ENCODE peak calls at places on chromosomes 2 and 18, in four cellular contexts. K is stomach, Z is HepG2, Y is sigmoid colon. F is an unnamed sample.

GRCh38 chr2:908568-908967 is 42.1 kb upstream of the SNTG2 start:
- DNase-seq in K (no peak), Z (no peak), Y (no peak), F (no peak)

GRCh38 chr2:207227062-207227748 is 61.5 kb upstream of the KLF7 start:
- DNase-seq in K (no peak), Z (no peak), Y (peak; percentile 83), F (no peak)

GRCh38 chr2:222424281-222424728 is at the start of gene SGPP2:
- DNase-seq in K (peak; percentile 73), Z (no peak), Y (no peak), F (no peak)

GRCh38 chr18:24502621-24503020 is 42.2 kb downstream of the HRH4 start:
- DNase-seq in K (no peak), Z (no peak), Y (no peak), F (no peak)

GRCh38 chr2:109463891-109464290 is 149.9 kb downstream of the SEPTIN10 start:
- DNase-seq in K (no peak), Z (no peak), Y (peak; percentile 11), F (no peak)

GRCh38 chr2:112031916-112032582 is 23.0 kb upstream of the TMEM87B start:
- DNase-seq in K (no peak), Z (no peak), Y (no peak), F (peak; percentile 61)

GRCh38 chr2:26477911-26478253 is at the start of gene OTOF:
- DNase-seq in K (no peak), Z (no peak), Y (no peak), F (no peak)

GRCh38 chr2:105187531-105187930 is 54.0 kb upstream of the GPR45 start:
- DNase-seq in K (no peak), Z (no peak), Y (no peak), F (no peak)

GRCh38 chr18:9712130-9712577 is 4.1 kb downstream of the RAB31 start:
- DNase-seq in K (no peak), Z (no peak), Y (peak; percentile 52), F (no peak)

GRCh38 chr2:95382686-95383634 is 19.5 kb upstream of the FAHD2A start:
- DNase-seq in K (no peak), Z (no peak), Y (peak; percentile 52), F (no peak)

GRCh38 chr2:18050001-18050400 is 171.5 kb downstream of the KCNS3 start:
- DNase-seq in K (no peak), Z (no peak), Y (no peak), F (no peak)

GRCh38 chr2:8307779-8308178 is 374.1 kb upstream of the ID2 start:
- DNase-seq in K (no peak), Z (no peak), Y (no peak), F (no peak)

GRCh38 chr2:88190808-88191721 is 20.9 kb downstream of the THNSL2 start:
- DNase-seq in K (no peak), Z (peak; percentile 66), Y (no peak), F (no peak)

GRCh38 chr2:62140785-62141740 is 54.9 kb upstream of the B3GNT2 start:
- DNase-seq in K (no peak), Z (no peak), Y (no peak), F (no peak)

GRCh38 chr2:6828299-6828584 is 37.5 kb downstream of the CMPK2 start:
- DNase-seq in K (no peak), Z (peak; percentile 26), Y (no peak), F (no peak)

GRCh38 chr2:18546586-18546985 is 13.9 kb downstream of the RDH14 start:
- DNase-seq in K (no peak), Z (peak; percentile 25), Y (no peak), F (no peak)

GRCh38 chr2:30149513-30149912 is 2.7 kb downstream of the YPEL5 start:
- DNase-seq in K (no peak), Z (peak; percentile 59), Y (no peak), F (no peak)

GRCh38 chr2:237223208-237223861 is 137.6 kb downstream of the COPS8 start:
- DNase-seq in K (no peak), Z (no peak), Y (no peak), F (no peak)

GRCh38 chr2:216829533-216829932 is 30.3 kb downstream of the TNP1 start:
- DNase-seq in K (peak; percentile 92), Z (no peak), Y (peak; percentile 96), F (no peak)

GRCh38 chr2:72962911-72963310 is 45.6 kb downstream of the EMX1 start:
- DNase-seq in K (no peak), Z (no peak), Y (no peak), F (no peak)

GRCh38 chr2:171878481-171878993 is 15.5 kb downstream of the SLC25A12 start:
- DNase-seq in K (peak; percentile 29), Z (peak; percentile 56), Y (no peak), F (peak; percentile 69)

GRCh38 chr2:235545369-235546150 is 51.7 kb downstream of the AGAP1 start:
- DNase-seq in K (no peak), Z (no peak), Y (peak; percentile 46), F (no peak)

GRCh38 chr2:132538331-132538855 is 121.8 kb downstream of the GPR39 start:
- DNase-seq in K (no peak), Z (no peak), Y (no peak), F (no peak)

GRCh38 chr2:191643425-191643824 is 34.5 kb upstream of the NABP1 start:
- DNase-seq in K (no peak), Z (no peak), Y (no peak), F (peak; percentile 31)

GRCh38 chr2:27799646-27800010 is 28.1 kb downstream of the MRPL33 start:
- DNase-seq in K (no peak), Z (no peak), Y (no peak), F (no peak)

GRCh38 chr2:119202610-119203351 is 20.9 kb upstream of the STEAP3 start:
- DNase-seq in K (no peak), Z (no peak), Y (no peak), F (no peak)

GRCh38 chr2:26268184-26268583 is 23.4 kb downstream of the HADHB start:
- DNase-seq in K (no peak), Z (no peak), Y (no peak), F (no peak)

GRCh38 chr2:230225486-230225885 is at the start of gene SP140:
- DNase-seq in K (peak; percentile 48), Z (no peak), Y (peak; percentile 65), F (no peak)

GRCh38 chr2:147524912-147525311 is 319.9 kb upstream of the ACVR2A start:
- DNase-seq in K (no peak), Z (no peak), Y (no peak), F (no peak)

GRCh38 chr2:232146294-232146693 is 184.8 kb downstream of the DIS3L2 start:
- DNase-seq in K (no peak), Z (no peak), Y (no peak), F (no peak)

GRCh38 chr2:205704101-205704741 is 21.9 kb downstream of the NRP2 start:
- DNase-seq in K (peak; percentile 69), Z (peak; percentile 65), Y (peak; percentile 78), F (no peak)

GRCh38 chr2:26590960-26591618 is 50.1 kb downstream of the CIB4 start:
- DNase-seq in K (no peak), Z (no peak), Y (peak; percentile 27), F (no peak)

GRCh38 chr2:188850786-188851185 is 123.4 kb upstream of the COL3A1 start:
- DNase-seq in K (no peak), Z (no peak), Y (no peak), F (no peak)

GRCh38 chr2:188852752-188853151 is 121.4 kb upstream of the COL3A1 start:
- DNase-seq in K (no peak), Z (no peak), Y (no peak), F (no peak)

GRCh38 chr2:188853307-188853706 is 120.9 kb upstream of the COL3A1 start:
- DNase-seq in K (no peak), Z (no peak), Y (no peak), F (no peak)
- TF ChIP-seq POLR2AphosphoS5 in K (no peak), Z (no peak), Y (no peak), F (no peak)

DNA sequence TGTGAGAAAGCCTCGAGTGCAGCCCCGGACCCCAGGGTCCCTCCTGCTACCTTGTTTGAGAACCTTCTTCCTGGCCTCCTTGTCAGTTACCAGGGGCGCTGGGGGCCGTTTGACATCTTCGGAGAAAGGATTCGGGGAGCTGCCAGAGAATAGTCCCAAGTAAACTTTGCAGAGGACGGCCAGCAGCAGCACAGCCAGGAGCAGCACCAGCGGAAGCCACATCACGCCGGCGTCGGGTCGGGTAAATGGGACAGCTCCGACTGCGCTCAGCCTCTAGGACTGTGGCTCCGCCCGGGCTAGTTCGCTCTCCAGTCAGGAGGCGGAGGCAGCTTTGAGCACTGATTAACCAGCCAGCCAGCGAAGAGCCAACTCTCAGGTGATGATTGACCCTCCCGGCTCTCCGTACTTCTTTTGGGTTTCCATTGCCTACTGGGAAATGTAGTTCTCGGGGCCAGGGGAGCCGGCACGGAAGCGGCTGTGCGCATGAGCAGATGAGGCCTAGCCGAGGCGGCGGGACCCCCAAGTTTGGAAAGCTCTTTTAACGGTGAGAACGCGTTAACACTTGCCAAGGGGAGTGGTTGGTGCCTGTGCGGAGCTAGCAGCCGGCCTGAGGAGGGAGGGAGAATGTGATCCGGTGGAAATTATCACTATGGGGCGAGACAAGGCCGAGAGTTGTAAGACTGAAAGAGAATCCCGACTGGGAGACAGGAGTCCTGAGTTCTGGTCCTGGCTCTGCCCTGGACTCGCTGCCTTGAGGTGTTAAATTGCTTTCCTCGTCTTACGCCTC is at the start of the genes ELMOD3 and RETSAT:
- DNase-seq in K (peak; percentile 98), Z (peak; percentile 100), Y (peak; percentile 99), F (peak; percentile 99)
- TF ChIP-seq POLR2A in K (no peak), Z (peak; percentile 100), Y (peak; percentile 91), F (peak; percentile 95)

DNA sequence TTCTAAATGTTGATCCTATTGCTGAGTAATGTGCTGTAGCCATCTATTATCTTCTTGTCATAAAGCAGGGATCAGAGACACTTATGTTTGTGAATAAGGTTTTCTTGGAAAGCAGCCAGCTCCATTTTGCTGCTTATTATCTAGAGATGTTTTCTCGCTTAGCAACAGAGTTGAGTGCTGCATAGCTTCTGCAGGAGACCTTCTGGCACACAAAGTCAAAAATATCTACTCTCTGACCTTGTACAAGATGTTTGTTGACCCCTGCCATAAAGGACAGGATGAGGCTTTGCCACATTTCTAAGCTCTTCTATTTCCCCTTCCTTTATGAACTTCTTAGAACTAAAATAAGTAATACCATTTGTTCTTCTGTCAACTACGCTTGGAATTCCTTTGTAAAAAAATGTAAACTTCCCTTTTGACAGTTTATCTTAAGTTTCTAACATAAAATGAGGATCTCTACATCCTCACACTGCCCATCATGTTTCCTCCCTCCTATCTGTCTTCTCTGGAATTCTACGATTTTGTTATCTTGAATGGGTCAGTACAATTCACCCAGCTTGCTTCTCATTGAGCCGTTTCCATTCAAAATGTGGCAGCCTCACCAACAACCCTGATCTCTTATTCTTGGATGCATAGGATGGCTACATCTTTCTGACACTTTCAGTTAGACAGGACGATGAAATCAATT is 1377.1 kb downstream of the SUCLG1 start:
- DNase-seq in K (no peak), Z (peak; percentile 53), Y (no peak), F (no peak)
- TF ChIP-seq POLR2AphosphoS5 in K (no peak), Z (no peak), Y (peak; percentile 29), F (no peak)

DNA sequence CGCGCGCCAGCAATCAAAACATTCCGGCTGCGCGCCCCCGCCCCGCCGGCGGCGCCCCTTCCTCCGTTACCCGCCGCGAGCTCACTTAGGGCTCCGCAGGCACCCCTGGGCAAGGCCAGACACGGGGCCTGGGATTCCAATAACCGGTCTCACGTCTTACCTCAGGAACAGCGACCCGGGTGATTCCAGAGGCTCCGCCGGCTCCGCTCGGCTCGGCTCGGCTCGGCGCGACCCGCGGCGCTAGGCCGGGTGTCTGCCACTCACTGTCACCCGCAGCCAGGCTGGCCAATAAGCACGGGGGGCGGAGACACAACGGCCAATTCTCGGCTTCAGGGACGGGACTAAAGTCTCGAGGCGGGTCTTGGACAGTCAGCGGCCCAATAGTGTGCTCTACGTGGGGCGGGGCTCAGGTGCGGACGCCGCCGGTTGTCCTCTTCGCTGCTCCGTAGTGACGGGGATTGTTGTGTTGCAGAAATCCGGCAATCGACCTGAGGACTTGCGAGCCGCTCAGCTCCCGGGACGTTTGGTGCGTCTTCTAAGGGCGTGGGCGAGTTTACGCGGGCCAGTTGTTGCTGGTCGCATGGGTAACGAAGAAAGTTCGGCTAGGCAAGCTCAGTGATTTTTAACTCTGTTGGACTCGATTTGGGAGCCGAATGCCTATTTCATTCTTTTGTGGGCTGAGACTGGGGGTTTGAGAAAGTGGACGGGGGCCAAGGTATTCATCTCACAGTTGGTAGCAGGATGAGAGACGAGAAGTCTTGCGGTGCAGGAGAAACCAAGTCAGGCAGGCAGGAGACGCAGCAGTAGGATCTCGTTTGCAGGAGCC is at the start of the genes ANKZF1 and ATG9A:
- DNase-seq in K (peak; percentile 99), Z (peak; percentile 99), Y (peak; percentile 100), F (peak; percentile 99)
- TF ChIP-seq POLR2A in K (no peak), Z (peak; percentile 92), Y (peak; percentile 73), F (peak; percentile 79)